ENCODE peak calls at places on chromosomes 1 and 21, in eight cellular contexts. I is iris pigment epithelial cell; Y is Ammon's horn; T is stimulated activated naive CD4-positive, alpha-beta T cell; S is cardiac fibroblast; E is stimulated activated CD4-positive, alpha-beta T cell treated with anti-CD3 and anti-CD28 coated beads, Interleukin-2, amount 100 ng/mL, for 48 hours; Q is cerebellar nuclear complex; O is Kasumi-1. N is an unnamed sample.

GRCh38 chr1:181676269-181676668 is 193.0 kb downstream of the CACNA1E start:
- DNase-seq in T (no peak), O (peak; percentile 42), I (peak; percentile 2), Q (no peak), Y (peak; percentile 80), E (no peak), S (peak; percentile 4), N (no peak)

GRCh38 chr1:182235952-182236650 is 155.5 kb downstream of the GLUL start:
- DNase-seq in O (no peak), Y (peak; percentile 50), E (no peak), T (no peak), S (no peak), I (no peak), Q (no peak), N (no peak)

GRCh38 chr1:67020765-67021164 is 33.2 kb downstream of the SLC35D1 start:
- DNase-seq in I (no peak), S (no peak), E (no peak), O (no peak), Q (no peak), Y (no peak), T (no peak), N (no peak)

GRCh38 chr1:193211539-193211938 is 25.1 kb upstream of the B3GALT2 start:
- DNase-seq in O (no peak), Q (no peak), Y (no peak), E (no peak), I (peak; percentile 92), S (peak; percentile 95), T (no peak), N (no peak)

GRCh38 chr1:177567393-177567792 is 396.6 kb downstream of the BRINP2 start:
- DNase-seq in T (no peak), Y (no peak), I (peak; percentile 34), S (peak; percentile 40), E (no peak), O (peak; percentile 3), Q (no peak), N (no peak)

GRCh38 chr1:115183158-115183557 is 93.9 kb upstream of the TSPAN2 start:
- DNase-seq in S (no peak), O (no peak), Q (no peak), Y (no peak), E (no peak), T (no peak), I (no peak), N (peak; percentile 86)

GRCh38 chr1:32774950-32775634 is 42.1 kb downstream of the YARS1 start:
- DNase-seq in S (peak; percentile 41), E (no peak), Q (no peak), O (no peak), I (peak; percentile 54), T (no peak), Y (no peak), N (no peak)

GRCh38 chr1:16980473-16981268 is at the start of gene MFAP2:
- DNase-seq in E (no peak), T (no peak), O (no peak), Q (no peak), Y (no peak), I (no peak), S (peak; percentile 64), N (no peak)

GRCh38 chr1:54230507-54231339 is 30.8 kb downstream of the MRPL37 start:
- DNase-seq in T (no peak), I (no peak), Y (no peak), S (no peak), Q (no peak), O (no peak), E (peak; percentile 47), N (no peak)

GRCh38 chr21:40331182-40331581 is 463.9 kb downstream of the PCP4 start:
- DNase-seq in T (no peak), Q (no peak), Y (peak; percentile 15), I (no peak), E (no peak), O (no peak), S (no peak), N (no peak)

GRCh38 chr1:237239248-237239647 is 197.3 kb downstream of the RYR2 start:
- DNase-seq in Y (no peak), T (no peak), E (no peak), O (no peak), Q (no peak), S (no peak), I (no peak), N (no peak)

GRCh38 chr1:87495147-87495546 is 166.5 kb downstream of the LMO4 start:
- DNase-seq in Y (no peak), S (peak; percentile 13), O (no peak), I (no peak), T (no peak), Q (no peak), E (no peak), N (no peak)

GRCh38 chr1:228079601-228080263 is 2.8 kb upstream of the ARF1 start:
- DNase-seq in O (no peak), Q (no peak), T (no peak), I (no peak), E (no peak), S (no peak), Y (no peak), N (no peak)

GRCh38 chr1:44225761-44226160 is 12.5 kb downstream of the DMAP1 start:
- DNase-seq in I (no peak), Y (no peak), E (no peak), S (no peak), T (no peak), Q (no peak), O (no peak), N (no peak)

GRCh38 chr1:164673584-164674214 is 114.7 kb downstream of the PBX1 start:
- DNase-seq in Q (no peak), T (no peak), S (peak; percentile 22), Y (no peak), O (no peak), E (no peak), I (no peak), N (no peak)

GRCh38 chr1:178643871-178644270 is 81.2 kb upstream of the RALGPS2 start:
- DNase-seq in Q (no peak), E (no peak), Y (no peak), O (no peak), S (no peak), T (no peak), I (no peak), N (no peak)

GRCh38 chr1:213292653-213293052 is 241.6 kb downstream of the RPS6KC1 start:
- DNase-seq in I (no peak), Q (no peak), O (no peak), E (no peak), Y (no peak), S (no peak), T (no peak), N (no peak)

GRCh38 chr1:6807782-6808181 is 22.5 kb downstream of the CAMTA1 start:
- DNase-seq in E (no peak), S (no peak), Y (no peak), O (no peak), Q (no peak), T (no peak), I (no peak), N (no peak)

GRCh38 chr1:200302192-200302892 is 107.5 kb downstream of the ZNF281 start:
- DNase-seq in E (peak; percentile 21), S (peak; percentile 41), I (peak; percentile 47), T (peak; percentile 37), Q (no peak), Y (peak; percentile 47), O (peak; percentile 35), N (no peak)

GRCh38 chr1:86370627-86371026 is 25.5 kb downstream of the ODF2L start:
- DNase-seq in Y (no peak), S (peak; percentile 40), E (no peak), Q (no peak), O (no peak), T (no peak), I (peak; percentile 59), N (no peak)

GRCh38 chr1:51305371-51305823 is 25.0 kb downstream of the TTC39A start:
- DNase-seq in S (no peak), E (no peak), Y (no peak), T (no peak), O (no peak), Q (no peak), I (no peak), N (no peak)

GRCh38 chr1:117366982-117367768 is at the start of gene MAN1A2:
- DNase-seq in E (peak; percentile 54), I (peak; percentile 69), Q (peak; percentile 23), Y (peak; percentile 83), O (peak; percentile 54), T (peak; percentile 52), S (peak; percentile 71), N (peak; percentile 96)

GRCh38 chr1:112735752-112736151 is 20.6 kb upstream of the PPM1J start:
- DNase-seq in S (peak; percentile 94), Q (no peak), Y (no peak), T (no peak), E (no peak), O (no peak), I (peak; percentile 83), N (no peak)

GRCh38 chr1:22131062-22131461 is 11.8 kb downstream of the WNT4 start:
- DNase-seq in O (no peak), T (no peak), E (no peak), Y (no peak), I (no peak), Q (no peak), S (no peak), N (no peak)

GRCh38 chr1:47997289-47998200 is at the start of gene TRABD2B:
- DNase-seq in O (no peak), E (peak; percentile 62), Q (peak; percentile 12), S (peak; percentile 55), I (peak; percentile 49), Y (peak; percentile 75), T (peak; percentile 12), N (peak; percentile 95)

GRCh38 chr1:64962447-64962846 is 3.9 kb downstream of the JAK1 start:
- DNase-seq in S (no peak), Q (no peak), T (no peak), I (no peak), Y (no peak), E (no peak), O (no peak), N (no peak)

GRCh38 chr1:241640149-241640866 is at the start of the genes CHML and OPN3:
- DNase-seq in E (peak; percentile 93), S (peak; percentile 86), Q (peak; percentile 57), O (peak; percentile 81), T (peak; percentile 82), Y (peak; percentile 92), I (peak; percentile 87), N (peak; percentile 96)

GRCh38 chr1:29760165-29760564 is 523.8 kb downstream of the PTPRU start:
- DNase-seq in Q (no peak), S (no peak), O (no peak), I (no peak), T (no peak), Y (no peak), E (no peak), N (no peak)

GRCh38 chr1:109299087-109299983 is 7.5 kb downstream of the MYBPHL start:
- DNase-seq in E (no peak), T (no peak), S (peak; percentile 89), Q (no peak), O (no peak), Y (peak; percentile 96), I (peak; percentile 96), N (no peak)

GRCh38 chr1:47681735-47682134 is 243.9 kb downstream of the FOXD2 start:
- DNase-seq in T (no peak), O (no peak), Q (no peak), Y (no peak), S (no peak), E (no peak), I (no peak), N (no peak)

GRCh38 chr1:201276891-201277290 is 6.4 kb upstream of the PKP1 start:
- DNase-seq in T (no peak), Q (no peak), E (no peak), Y (no peak), O (no peak), I (no peak), S (no peak), N (no peak)

GRCh38 chr1:94883688-94884087 is 43.2 kb downstream of the CNN3 start:
- DNase-seq in Q (no peak), E (no peak), Y (no peak), T (no peak), S (peak; percentile 66), O (no peak), I (peak; percentile 70), N (no peak)

GRCh38 chr1:229585338-229585737 is 26.8 kb upstream of the ABCB10 start:
- DNase-seq in T (no peak), I (no peak), Y (no peak), Q (no peak), O (peak; percentile 7), E (no peak), S (no peak), N (no peak)

GRCh38 chr1:64476251-64476952 is 6.5 kb downstream of the CACHD1 start:
- DNase-seq in S (peak; percentile 75), I (peak; percentile 88), O (no peak), E (no peak), Y (peak; percentile 54), T (no peak), Q (no peak), N (no peak)